ENCODE peak calls at places on chromosomes 12 and 14, in four cellular contexts. G is upper lobe of right lung, X is PC-3, K is small intestine. R is an unnamed sample.
A peak's percentile ranks its signal among the peaks of the same experiment; 100 is the strongest.

GRCh38 chr14:104218361-104219180 is 80.2 kb downstream of the KIF26A start:
- DNase-seq in G (peak; percentile 46), X (no peak), K (no peak), R (no peak)

GRCh38 chr14:42014301-42014700 is 407.6 kb downstream of the LRFN5 start:
- DNase-seq in G (no peak), X (no peak), K (no peak), R (no peak)

GRCh38 chr12:65540140-65540539 is 261.7 kb downstream of the MSRB3 start:
- DNase-seq in G (no peak), X (no peak), K (no peak), R (no peak)

GRCh38 chr12:11968516-11968915 is 102.2 kb upstream of the BCL2L14 start:
- DNase-seq in G (no peak), X (no peak), K (no peak), R (no peak)

GRCh38 chr12:3928538-3929220 is 55.5 kb upstream of the PARP11 start:
- DNase-seq in G (no peak), X (no peak), K (no peak), R (no peak)

GRCh38 chr12:124543052-124543590 is 24.3 kb downstream of the NCOR2 start:
- DNase-seq in G (no peak), X (no peak), K (peak; percentile 29), R (peak; percentile 74)

GRCh38 chr12:121893901-121894540 is 5.4 kb downstream of the PSMD9 start:
- DNase-seq in G (no peak), X (peak; percentile 88), K (peak; percentile 52), R (peak; percentile 56)

GRCh38 chr14:24851837-24852236 is 198.1 kb downstream of the STXBP6 start:
- DNase-seq in G (no peak), X (no peak), K (peak; percentile 65), R (no peak)

GRCh38 chr12:121209629-121210572 is at the start of gene P2RX4:
- DNase-seq in G (peak; percentile 96), X (peak; percentile 78), K (peak; percentile 83), R (peak; percentile 88)

GRCh38 chr12:41365653-41366131 is 177.6 kb downstream of the PDZRN4 start:
- DNase-seq in G (no peak), X (no peak), K (no peak), R (no peak)

GRCh38 chr12:94284859-94285258 is 136.5 kb downstream of the PLXNC1 start:
- DNase-seq in G (no peak), X (no peak), K (no peak), R (no peak)

GRCh38 chr14:63642656-63643382 is 1.1 kb upstream of the WDR89 start:
- DNase-seq in G (no peak), X (no peak), K (no peak), R (no peak)

GRCh38 chr12:12726543-12727093 is 9.4 kb downstream of the CDKN1B start:
- DNase-seq in G (no peak), X (peak; percentile 57), K (peak; percentile 48), R (no peak)

GRCh38 chr14:87698496-87698895 is 294.5 kb downstream of the GALC start:
- DNase-seq in G (no peak), X (no peak), K (no peak), R (no peak)

GRCh38 chr14:95338436-95338835 is 18.7 kb upstream of the CLMN start:
- DNase-seq in G (no peak), X (no peak), K (no peak), R (no peak)

GRCh38 chr12:54229624-54230212 is 40.9 kb upstream of the SMUG1 start:
- DNase-seq in G (no peak), X (peak; percentile 88), K (no peak), R (peak; percentile 80)

GRCh38 chr14:60722836-60723217 is 1.3 kb downstream of the SIX4 start:
- DNase-seq in G (peak; percentile 61), X (no peak), K (no peak), R (no peak)

GRCh38 chr12:56991319-56991906 is 14.9 kb downstream of the ZBTB39 start:
- DNase-seq in G (no peak), X (no peak), K (no peak), R (no peak)

GRCh38 chr12:111439657-111440151 is 34.0 kb downstream of the SH2B3 start:
- DNase-seq in G (peak; percentile 61), X (no peak), K (no peak), R (no peak)

GRCh38 chr12:130334937-130335336 is 2.8 kb upstream of the PIWIL1 start:
- DNase-seq in G (no peak), X (no peak), K (no peak), R (peak; percentile 10)

GRCh38 chr12:130333341-130333740 is 4.3 kb upstream of the PIWIL1 start:
- DNase-seq in G (no peak), X (no peak), K (no peak), R (no peak)

GRCh38 chr12:130334399-130334798 is 3.3 kb upstream of the PIWIL1 start:
- DNase-seq in G (no peak), X (no peak), K (no peak), R (no peak)

GRCh38 chr12:130330685-130331084 is 7.0 kb upstream of the PIWIL1 start:
- DNase-seq in G (no peak), X (no peak), K (no peak), R (no peak)

DNA sequence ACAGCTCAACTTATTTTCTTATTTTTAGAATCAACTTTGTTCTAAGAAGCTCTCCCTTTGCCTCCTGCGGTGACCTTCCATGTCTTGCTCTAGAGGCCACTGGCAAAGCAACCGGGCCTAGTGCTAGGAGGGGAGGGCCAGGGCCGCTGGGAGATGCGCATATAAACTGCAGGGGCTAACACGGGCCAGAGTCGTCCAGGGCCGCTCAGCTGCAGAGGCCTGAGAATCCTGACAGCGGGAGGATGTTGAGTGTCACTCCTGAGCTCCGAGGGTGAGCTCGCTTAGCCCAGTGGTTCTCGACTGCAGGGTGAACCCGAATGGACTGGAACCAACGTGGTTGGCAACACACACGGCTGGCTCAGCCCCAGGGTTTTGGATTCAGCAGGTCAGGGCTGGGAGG is 6.5 kb upstream of the PIWIL1 start:
- DNase-seq in G (no peak), X (no peak), K (no peak), R (no peak)
- H3K27me3 ChIP-seq in G (peaks cover 20% of the 10 kb centered on the region), X (no peaks in the 10 kb centered on the region), K (peaks cover 4% of the 10 kb centered on the region), R (peaks cover 53% of the 10 kb centered on the region)

GRCh38 chr12:2057041-2057792 is 4.4 kb downstream of the CACNA1C start:
- DNase-seq in G (no peak), X (peak; percentile 50), K (peak; percentile 41), R (peak; percentile 82)

GRCh38 chr12:2052861-2053674 is at the start of gene CACNA1C:
- DNase-seq in G (no peak), X (no peak), K (peak; percentile 16), R (peak; percentile 71)

GRCh38 chr12:2054091-2055018 is 1.6 kb downstream of the CACNA1C start:
- DNase-seq in G (no peak), X (no peak), K (no peak), R (no peak)

GRCh38 chr12:2051700-2052625 is 824 bp upstream of the CACNA1C start:
- DNase-seq in G (no peak), X (no peak), K (no peak), R (peak; percentile 21)

DNA sequence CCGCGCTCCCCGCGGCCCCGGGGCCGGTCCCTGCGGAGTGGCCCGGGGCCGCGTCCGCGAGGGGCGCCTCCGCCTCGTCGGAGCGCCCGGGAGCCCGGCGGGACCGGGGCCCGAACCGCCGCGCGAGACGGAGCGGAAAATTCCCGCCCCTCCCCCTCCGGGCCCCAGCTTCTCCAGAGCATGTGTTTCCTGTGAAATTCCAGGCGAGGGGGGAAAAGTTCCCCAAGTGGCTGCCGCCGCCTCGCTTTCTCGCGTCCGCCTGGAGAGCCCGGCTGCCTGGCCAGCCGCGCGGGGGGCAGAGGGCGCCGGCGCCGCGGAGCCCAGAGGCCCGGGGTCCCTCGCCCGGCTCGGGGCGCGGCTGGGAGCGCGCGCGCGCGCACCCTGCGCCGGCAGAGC is 886 bp downstream of the CACNA1C start:
- DNase-seq in G (no peak), X (no peak), K (no peak), R (no peak)
- H3K27me3 ChIP-seq in G (peaks cover 43% of the 10 kb centered on the region), X (peaks cover 82% of the 10 kb centered on the region), K (peaks cover 8% of the 10 kb centered on the region), R (peaks cover 42% of the 10 kb centered on the region)

DNA sequence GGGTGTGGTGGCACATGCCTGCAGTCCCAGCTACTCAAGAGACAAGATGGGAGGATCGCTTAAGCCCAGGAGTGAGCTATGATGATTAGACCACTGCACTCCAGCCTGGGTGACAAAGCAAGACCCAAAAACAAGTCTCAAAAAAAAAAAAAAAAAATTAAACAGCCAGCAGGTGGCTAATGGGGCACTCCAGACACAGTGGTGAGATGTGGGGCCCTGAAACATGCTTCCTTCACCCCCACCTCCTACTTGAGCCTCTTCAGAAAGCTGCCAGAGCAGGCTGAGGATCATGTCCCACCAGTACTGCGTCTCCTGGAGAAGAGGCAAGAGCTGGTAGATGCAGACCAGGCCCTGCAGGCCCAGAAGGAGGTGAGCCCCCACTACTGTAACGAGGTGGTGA is 2.1 kb downstream of the CFAP73 start:
- DNase-seq in G (no peak), X (no peak), K (no peak), R (no peak)
- H3K27me3 ChIP-seq in G (peaks cover 62% of the 10 kb centered on the region), X (no peaks in the 10 kb centered on the region), K (peaks cover 2% of the 10 kb centered on the region), R (peaks cover 5% of the 10 kb centered on the region)

GRCh38 chr12:60209521-60209920 is 613.7 kb downstream of the SLC16A7 start:
- DNase-seq in G (no peak), X (peak; percentile 5), K (no peak), R (no peak)

GRCh38 chr12:60209933-60210332 is 614.1 kb downstream of the SLC16A7 start:
- DNase-seq in G (no peak), X (peak; percentile 19), K (peak; percentile 20), R (no peak)

GRCh38 chr12:60210756-60211155 is 614.9 kb downstream of the SLC16A7 start:
- DNase-seq in G (no peak), X (no peak), K (no peak), R (no peak)

GRCh38 chr12:60201891-60202290 is 606.1 kb downstream of the SLC16A7 start:
- DNase-seq in G (no peak), X (no peak), K (no peak), R (no peak)

GRCh38 chr12:60205500-60205899 is 609.7 kb downstream of the SLC16A7 start:
- DNase-seq in G (no peak), X (peak; percentile 69), K (no peak), R (peak; percentile 1)
- H3K27me3 ChIP-seq in G (no peaks in the 10 kb centered on the region), X (no peaks in the 10 kb centered on the region), K (no peaks in the 10 kb centered on the region), R (no peaks in the 10 kb centered on the region)

GRCh38 chr14:105482486-105483110 is 4.1 kb upstream of the CRIP1 start:
- DNase-seq in G (no peak), X (no peak), K (no peak), R (no peak)
- H3K27me3 ChIP-seq in G (no peaks in the 10 kb centered on the region), X (no peaks in the 10 kb centered on the region), K (peaks cover 4% of the 10 kb centered on the region), R (no peaks in the 10 kb centered on the region)